ENCODE peak calls at places on chromosomes 3 and 15, in ten cellular contexts. U, I, E, T, D, Y, Z, Q, F and J are unnamed samples.

GRCh38 chr15:63939531-63940130 is 105.9 kb upstream of the HERC1 start:
- DNase-seq in U (no peak), I (peak; percentile 75), E (peak; percentile 50), T (peak; percentile 84), D (no peak), Y (peak; percentile 56), Z (no peak), Q (peak; percentile 39), F (peak; percentile 76), J (peak; percentile 15)

GRCh38 chr3:144182501-144182900 is 210.9 kb downstream of the DIPK2A start:
- DNase-seq in U (no peak), I (no peak), E (no peak), T (no peak), D (no peak), Y (no peak), Z (no peak), Q (no peak), F (no peak), J (no peak)

GRCh38 chr3:15440891-15441290 is 13.5 kb downstream of the EAF1 start:
- DNase-seq in U (no peak), I (no peak), E (no peak), T (peak; percentile 38), D (no peak), Y (no peak), Z (no peak), Q (no peak), F (no peak), J (peak; percentile 85)

GRCh38 chr3:153246805-153247204 is 84.8 kb downstream of the RAP2B start:
- DNase-seq in U (no peak), I (peak; percentile 89), E (no peak), T (peak; percentile 93), D (no peak), Y (no peak), Z (no peak), Q (no peak), F (no peak), J (peak; percentile 94)

GRCh38 chr3:136266468-136266867 is 16.3 kb downstream of the PCCB start:
- DNase-seq in U (peak; percentile 60), I (peak; percentile 83), E (no peak), T (peak; percentile 32), D (no peak), Y (peak; percentile 5), Z (no peak), Q (no peak), F (no peak), J (no peak)

GRCh38 chr3:197186887-197187588 is 111.4 kb downstream of the DLG1 start:
- DNase-seq in U (peak; percentile 62), I (peak; percentile 66), E (no peak), T (peak; percentile 57), D (peak; percentile 13), Y (peak; percentile 36), Z (no peak), Q (no peak), F (no peak), J (peak; percentile 76)

GRCh38 chr15:23073890-23074631 is 34.7 kb upstream of the TUBGCP5 start:
- DNase-seq in U (no peak), I (no peak), E (peak; percentile 14), T (no peak), D (no peak), Y (no peak), Z (peak; percentile 71), Q (no peak), F (no peak), J (no peak)

GRCh38 chr3:132605374-132605792 is 8.3 kb downstream of the ACKR4 start:
- DNase-seq in U (no peak), I (peak; percentile 23), E (no peak), T (peak; percentile 47), D (no peak), Y (no peak), Z (no peak), Q (no peak), F (no peak), J (peak; percentile 62)

GRCh38 chr3:52005571-52005986 is 9.9 kb upstream of the RPL29 start:
- DNase-seq in U (no peak), I (peak; percentile 82), E (no peak), T (peak; percentile 48), D (no peak), Y (peak; percentile 50), Z (peak; percentile 70), Q (no peak), F (no peak), J (peak; percentile 51)

GRCh38 chr15:43974852-43975251 is 148.1 kb downstream of the WDR76 start:
- DNase-seq in U (no peak), I (no peak), E (no peak), T (no peak), D (peak; percentile 59), Y (no peak), Z (no peak), Q (no peak), F (no peak), J (no peak)

GRCh38 chr15:67685008-67685599 is 140.2 kb upstream of the SKOR1 start:
- DNase-seq in U (peak; percentile 77), I (peak; percentile 58), E (no peak), T (peak; percentile 44), D (no peak), Y (peak; percentile 14), Z (no peak), Q (no peak), F (no peak), J (peak; percentile 47)

GRCh38 chr15:99562238-99562637 is 3.5 kb upstream of the MEF2A start:
- DNase-seq in U (no peak), I (no peak), E (no peak), T (no peak), D (no peak), Y (no peak), Z (no peak), Q (no peak), F (no peak), J (no peak)

GRCh38 chr3:16477054-16477453 is 36.4 kb downstream of the RFTN1 start:
- DNase-seq in U (no peak), I (peak; percentile 57), E (no peak), T (no peak), D (no peak), Y (no peak), Z (no peak), Q (no peak), F (no peak), J (peak; percentile 56)

GRCh38 chr3:170830580-170830979 is 39.4 kb downstream of the RPL22L1 start:
- DNase-seq in U (no peak), I (no peak), E (no peak), T (no peak), D (no peak), Y (no peak), Z (no peak), Q (no peak), F (no peak), J (no peak)

GRCh38 chr3:133663569-133664313 is 2.0 kb upstream of the TOPBP1 start:
- DNase-seq in U (peak; percentile 72), I (peak; percentile 55), E (no peak), T (peak; percentile 48), D (peak; percentile 39), Y (peak; percentile 43), Z (no peak), Q (no peak), F (no peak), J (peak; percentile 50)

GRCh38 chr15:78044407-78045155 is 32.9 kb downstream of the TBC1D2B start:
- DNase-seq in U (no peak), I (no peak), E (no peak), T (peak; percentile 52), D (no peak), Y (no peak), Z (no peak), Q (no peak), F (no peak), J (no peak)

GRCh38 chr3:120572027-120572426 is 24.1 kb upstream of the NDUFB4 start:
- DNase-seq in U (no peak), I (no peak), E (no peak), T (no peak), D (no peak), Y (no peak), Z (no peak), Q (no peak), F (no peak), J (no peak)

GRCh38 chr3:48407542-48408099 is 22.3 kb downstream of the PLXNB1 start:
- DNase-seq in U (no peak), I (no peak), E (no peak), T (no peak), D (no peak), Y (no peak), Z (no peak), Q (no peak), F (no peak), J (no peak)

GRCh38 chr15:31391687-31392671 is 65.3 kb downstream of the KLF13 start:
- DNase-seq in U (peak; percentile 61), I (peak; percentile 62), E (peak; percentile 91), T (peak; percentile 81), D (peak; percentile 76), Y (no peak), Z (peak; percentile 95), Q (peak; percentile 92), F (peak; percentile 94), J (peak; percentile 80)
- TF ChIP-seq CTCF in U (no peak), I (peak; percentile 4), E (no peak), T (no peak), D (no peak), Y (no peak), Z (no peak), Q (no peak), F (no peak), J (no peak)

DNA sequence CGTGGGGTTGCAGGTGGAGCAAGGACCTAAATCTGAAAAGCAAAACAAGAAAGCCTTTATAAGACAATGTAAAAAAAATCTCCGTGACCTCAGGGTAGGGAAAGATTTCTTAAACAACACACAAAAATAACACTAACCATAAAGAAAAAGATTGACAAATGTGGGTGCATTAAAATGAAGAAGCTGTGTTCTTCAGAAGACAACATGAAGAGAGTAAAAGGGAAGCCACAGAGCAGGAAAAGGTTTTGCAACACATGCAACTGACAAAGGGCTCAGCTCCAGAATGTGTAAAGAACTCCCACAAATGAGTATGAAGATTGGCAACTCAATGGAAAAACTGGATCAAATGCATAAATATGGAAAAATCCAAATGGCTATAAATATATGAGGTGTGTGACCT is 74.2 kb downstream of the MAGEF1 start:
- DNase-seq in U (no peak), I (no peak), E (no peak), T (peak; percentile 49), D (no peak), Y (no peak), Z (no peak), Q (no peak), F (no peak), J (no peak)
- H3K4me3 ChIP-seq in U (no peak overlapping the region), I (no peak overlapping the region), E (no peak overlapping the region), T (no peak overlapping the region), D (no peak overlapping the region), Y (no peak overlapping the region), Z (no peak overlapping the region), Q (no peak overlapping the region), F (no peak overlapping the region), J (no peak overlapping the region)

GRCh38 chr15:57527382-57528091 is 64.2 kb upstream of the MYZAP start:
- DNase-seq in U (peak; percentile 89), I (peak; percentile 88), E (no peak), T (peak; percentile 93), D (peak; percentile 36), Y (peak; percentile 64), Z (no peak), Q (no peak), F (no peak), J (peak; percentile 92)
- TF ChIP-seq CTCF in U (peak; percentile 96), I (peak; percentile 78), E (peak; percentile 66), T (peak; percentile 75), D (peak; percentile 45), Y (peak; percentile 48), Z (peak; percentile 60), Q (peak; percentile 75), F (peak; percentile 71), J (peak; percentile 59)

DNA sequence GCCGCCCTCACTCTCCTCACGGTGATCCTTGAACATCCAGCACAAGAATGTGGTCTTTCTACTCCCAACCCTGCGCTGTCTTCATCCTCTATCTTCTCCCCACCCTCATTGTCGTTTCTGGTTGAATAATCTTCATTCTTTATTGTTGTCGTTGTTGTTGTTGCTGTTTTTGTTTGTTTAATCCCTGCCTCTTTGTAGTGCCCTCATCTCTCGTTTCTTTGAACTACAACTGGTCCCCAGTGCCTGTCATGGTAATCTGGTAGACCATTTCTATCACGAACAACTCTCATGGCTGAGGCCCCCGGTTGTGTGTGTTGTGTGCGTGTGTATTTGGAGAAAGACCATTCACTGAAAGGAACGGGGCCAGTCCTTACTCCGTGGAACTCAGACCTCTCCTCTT is 1.3 kb upstream of the MYO5A start:
- DNase-seq in U (no peak), I (no peak), E (no peak), T (no peak), D (no peak), Y (no peak), Z (no peak), Q (no peak), F (no peak), J (no peak)
- H3K4me3 ChIP-seq in U (peak overlapping the region; percentile 92), I (no peak overlapping the region), E (no peak overlapping the region), T (no peak overlapping the region), D (peak overlapping the region; percentile 90), Y (no peak overlapping the region), Z (no peak overlapping the region), Q (peak overlapping the region; percentile 72), F (peak overlapping the region; percentile 94), J (no peak overlapping the region)